ENCODE peak calls at places on chromosomes 16 and 17, in six cellular contexts. U is upper lobe of right lung; A is PC-9; G is activated CD4-positive, CD25-positive, alpha-beta regulatory T cell; S is CD4-positive, CD25-positive, alpha-beta regulatory T cell; X is globus pallidus. L is an unnamed sample.

GRCh38 chr16:49734330-49734729 is 121.6 kb downstream of the ZNF423 start:
- DNase-seq in U (no peak), A (no peak), G (no peak), S (no peak), X (no peak), L (no peak)

GRCh38 chr17:49959183-49959935 is 9.6 kb upstream of the DLX4 start:
- DNase-seq in U (no peak), A (peak; percentile 77), G (no peak), S (no peak), X (no peak), L (no peak)

GRCh38 chr17:4175921-4176802 is 33.2 kb downstream of the CYB5D2 start:
- DNase-seq in U (no peak), A (no peak), G (no peak), S (peak; percentile 46), X (no peak), L (no peak)

GRCh38 chr17:6346387-6346786 is 88.5 kb downstream of the AIPL1 start:
- DNase-seq in U (no peak), A (no peak), G (no peak), S (no peak), X (no peak), L (no peak)

GRCh38 chr16:56576585-56577299 is 11.9 kb downstream of the MT4 start:
- DNase-seq in U (peak; percentile 93), A (peak; percentile 92), G (peak; percentile 81), S (peak; percentile 87), X (peak; percentile 38), L (peak; percentile 72)

GRCh38 chr16:85800321-85800669 is 800 bp downstream of the COX4I1 start:
- DNase-seq in U (no peak), A (no peak), G (no peak), S (no peak), X (no peak), L (peak; percentile 6)

GRCh38 chr17:57534863-57535651 is 210.0 kb downstream of the CCDC182 start:
- DNase-seq in U (no peak), A (no peak), G (no peak), S (no peak), X (no peak), L (peak; percentile 24)

GRCh38 chr17:73283841-73284282 is 22.2 kb upstream of the CPSF4L start:
- DNase-seq in U (no peak), A (no peak), G (no peak), S (no peak), X (no peak), L (no peak)

GRCh38 chr17:74210191-74211140 is 2.9 kb upstream of the TTYH2 start:
- DNase-seq in U (peak; percentile 84), A (peak; percentile 74), G (peak; percentile 62), S (peak; percentile 84), X (peak; percentile 90), L (peak; percentile 70)

GRCh38 chr16:57516176-57516725 is 20.1 kb downstream of the CCDC102A start:
- DNase-seq in U (no peak), A (no peak), G (no peak), S (no peak), X (no peak), L (no peak)

GRCh38 chr17:64484380-64484779 is 12.5 kb downstream of the POLG2 start:
- DNase-seq in U (no peak), A (no peak), G (no peak), S (no peak), X (no peak), L (no peak)

GRCh38 chr17:78019367-78019975 is 61.0 kb downstream of the TNRC6C start:
- DNase-seq in U (no peak), A (no peak), G (no peak), S (peak; percentile 38), X (peak; percentile 63), L (peak; percentile 65)